ENCODE peak calls at places on chromosomes 7 and 10, in four cellular contexts. I is neural progenitor cell, B is IMR-90, H is fibroblast of lung. Y is an unnamed sample.

GRCh38 chr7:55309040-55309991 is 55.8 kb upstream of the LANCL2 start:
- DNase-seq in I (no peak), H (no peak), B (no peak), Y (no peak)

GRCh38 chr7:14144109-14144508 is 154.6 kb upstream of the ETV1 start:
- DNase-seq in H (no peak), B (no peak), I (no peak), Y (no peak)

GRCh38 chr10:30455816-30456215 is 21.8 kb downstream of the MAP3K8 start:
- DNase-seq in H (no peak), B (no peak), I (no peak), Y (no peak)

GRCh38 chr7:105246195-105247078 is 142.3 kb downstream of the SRPK2 start:
- DNase-seq in H (no peak), B (no peak), I (no peak), Y (no peak)

GRCh38 chr10:18196806-18197550 is 56.8 kb downstream of the CACNB2 start:
- DNase-seq in H (no peak), I (peak), B (peak), Y (no peak)

GRCh38 chr7:197413-198335 is 5.3 kb downstream of the FAM20C start:
- DNase-seq in B (no peak), H (no peak), I (no peak), Y (no peak)

GRCh38 chr7:47254081-47255006 is 327.6 kb downstream of the TNS3 start:
- DNase-seq in I (peak), H (peak), B (peak), Y (peak)

GRCh38 chr10:77799352-77799751 is 127.2 kb downstream of the DLG5 start:
- DNase-seq in B (peak), H (no peak), I (no peak), Y (no peak)

GRCh38 chr10:92239600-92240288 is 51.1 kb downstream of the CPEB3 start:
- DNase-seq in B (peak), I (peak), H (peak), Y (peak)

GRCh38 chr7:34062826-34063225 is 157.5 kb downstream of the BMPER start:
- DNase-seq in H (no peak), I (no peak), B (no peak), Y (no peak)

GRCh38 chr7:116801092-116801710 is 61.2 kb upstream of the CAPZA2 start:
- DNase-seq in I (no peak), B (peak), H (peak), Y (peak)

GRCh38 chr10:84537447-84537931 is 209.1 kb downstream of the CCSER2 start:
- DNase-seq in H (peak), I (peak), B (peak), Y (peak)

GRCh38 chr7:6650086-6650485 is 13.0 kb downstream of the ZNF316 start:
- DNase-seq in B (no peak), I (no peak), H (no peak), Y (no peak)

GRCh38 chr7:36567699-36568436 is 156.4 kb downstream of the AOAH start:
- DNase-seq in B (no peak), I (no peak), H (no peak), Y (no peak)

GRCh38 chr7:113664867-113665266 is 253.9 kb downstream of the PPP1R3A start:
- DNase-seq in B (peak), H (no peak), I (no peak), Y (no peak)

GRCh38 chr10:89706011-89706410 is 4.6 kb downstream of the KIF20B start:
- DNase-seq in H (peak), B (peak), I (no peak), Y (peak)

DNA sequence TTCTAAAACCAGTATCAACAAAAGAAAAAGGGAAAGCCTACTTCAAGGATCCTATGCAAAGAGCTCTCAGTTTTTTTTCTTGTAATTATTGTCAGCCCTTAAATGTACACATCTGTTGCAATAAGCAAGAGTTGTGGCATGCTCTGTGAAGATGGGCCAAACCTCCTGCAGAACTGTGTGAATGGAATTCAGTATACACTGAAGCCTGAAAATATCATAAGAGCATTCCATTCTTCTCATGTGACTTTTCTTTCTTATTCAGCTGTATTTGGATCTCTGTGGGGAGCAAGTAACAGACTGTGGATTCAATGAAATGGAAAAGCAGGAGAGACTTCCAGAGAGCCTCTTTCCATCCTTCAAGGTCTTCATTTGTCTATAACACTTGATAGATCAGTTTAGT is 130.7 kb downstream of the SAMD9 start:
- DNase-seq in H (peak), I (no peak), B (peak), Y (no peak)
- H2AFZ ChIP-seq in H (no peak), I (no peak), B (no peak), Y (no peak)

GRCh38 chr7:80175744-80176143 is 41.1 kb downstream of the GNAI1 start:
- DNase-seq in B (no peak), H (no peak), I (no peak), Y (no peak)

GRCh38 chr7:80170445-80170844 is 35.8 kb downstream of the GNAI1 start:
- DNase-seq in B (no peak), I (no peak), H (no peak), Y (no peak)

DNA sequence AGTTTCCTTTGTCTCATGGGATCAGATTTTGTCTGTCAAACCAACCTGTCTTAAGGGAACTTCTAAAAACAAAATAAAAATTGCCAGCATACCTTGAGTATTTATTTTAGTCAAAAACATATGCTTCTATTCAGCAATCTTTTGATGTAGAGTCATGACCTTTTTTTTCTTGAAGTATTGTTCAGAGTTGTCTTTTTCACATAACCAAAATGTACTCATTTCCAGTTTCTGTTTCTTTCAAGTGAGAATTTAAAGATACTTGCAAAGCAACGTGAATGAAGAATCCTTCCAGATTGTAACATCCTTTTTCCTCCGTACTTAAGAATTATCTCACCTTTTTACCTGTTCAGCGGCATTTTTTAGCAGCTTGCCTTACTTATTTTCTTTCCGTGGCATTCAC is 37.8 kb downstream of the GNAI1 start:
- DNase-seq in I (no peak), H (no peak), B (no peak), Y (no peak)
- H2AFZ ChIP-seq in I (no peak), H (no peak), B (no peak), Y (no peak)

DNA sequence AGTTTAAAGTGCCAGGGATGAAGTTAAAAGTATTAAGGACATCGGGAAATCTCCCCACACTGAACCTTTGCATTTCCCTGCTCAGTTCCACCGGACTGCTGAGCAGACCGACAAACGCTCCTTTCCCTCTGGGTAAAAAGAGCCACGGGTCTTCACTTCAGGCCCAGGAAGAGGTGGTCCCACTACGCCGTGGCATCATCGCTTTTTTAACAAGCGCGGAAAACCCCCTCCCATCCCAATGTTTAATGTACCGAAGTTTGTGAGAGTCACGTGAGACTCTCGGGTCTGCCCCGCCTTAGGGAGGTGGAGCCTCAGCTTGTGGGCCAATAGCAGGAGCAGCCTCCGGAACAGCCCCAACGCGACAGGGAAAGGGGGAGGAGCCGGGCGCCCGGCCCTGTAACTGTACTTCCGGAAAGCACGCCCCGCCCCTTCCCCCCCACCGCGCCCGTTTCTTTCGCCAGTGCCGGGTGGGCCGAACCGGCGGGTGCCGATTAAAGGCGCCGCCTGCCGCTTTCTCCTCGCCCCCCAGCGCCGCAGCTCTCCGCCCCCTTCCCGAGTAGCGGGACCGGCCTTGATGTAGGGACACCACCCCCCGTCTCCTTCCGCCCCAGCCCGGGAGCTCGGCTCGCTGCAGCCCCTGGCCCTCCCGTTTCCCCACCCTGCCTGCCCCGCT is 2.3 kb upstream of the TRIM8 start:
- DNase-seq in I (peak), B (peak), H (peak), Y (peak)
- H2AFZ ChIP-seq in I (peak), B (peak), H (peak), Y (peak)

DNA sequence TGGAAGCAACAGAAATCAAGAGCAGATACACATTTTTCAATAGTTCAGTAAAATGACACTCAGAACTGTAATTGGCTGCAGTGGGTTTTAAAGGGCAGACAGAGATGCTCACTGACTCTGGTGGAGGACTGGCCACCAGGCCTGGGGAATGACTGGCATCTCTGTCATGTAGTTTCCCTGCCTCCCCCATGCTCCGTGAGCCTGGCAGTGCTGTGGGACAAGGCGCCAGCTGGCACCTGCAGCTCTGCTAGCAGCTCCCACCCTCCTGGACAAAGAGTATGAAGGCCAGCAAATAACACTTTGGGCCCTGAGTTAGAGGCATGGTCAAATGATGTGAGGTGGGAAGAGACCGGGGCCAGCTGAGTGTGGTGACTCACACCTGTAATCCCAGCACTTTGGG is 15.0 kb downstream of the TSPAN33 start:
- DNase-seq in H (no peak), I (no peak), B (no peak), Y (no peak)
- H2AFZ ChIP-seq in H (no peak), I (no peak), B (no peak), Y (no peak)

GRCh38 chr7:22799633-22800032 is 23.0 kb downstream of the TOMM7 start:
- DNase-seq in B (peak), H (no peak), I (no peak), Y (no peak)

GRCh38 chr7:22791204-22792158 is 31.2 kb downstream of the TOMM7 start:
- DNase-seq in I (no peak), H (peak), B (peak), Y (no peak)

GRCh38 chr7:22787936-22788335 is 34.7 kb downstream of the TOMM7 start:
- DNase-seq in H (no peak), I (no peak), B (peak), Y (no peak)

DNA sequence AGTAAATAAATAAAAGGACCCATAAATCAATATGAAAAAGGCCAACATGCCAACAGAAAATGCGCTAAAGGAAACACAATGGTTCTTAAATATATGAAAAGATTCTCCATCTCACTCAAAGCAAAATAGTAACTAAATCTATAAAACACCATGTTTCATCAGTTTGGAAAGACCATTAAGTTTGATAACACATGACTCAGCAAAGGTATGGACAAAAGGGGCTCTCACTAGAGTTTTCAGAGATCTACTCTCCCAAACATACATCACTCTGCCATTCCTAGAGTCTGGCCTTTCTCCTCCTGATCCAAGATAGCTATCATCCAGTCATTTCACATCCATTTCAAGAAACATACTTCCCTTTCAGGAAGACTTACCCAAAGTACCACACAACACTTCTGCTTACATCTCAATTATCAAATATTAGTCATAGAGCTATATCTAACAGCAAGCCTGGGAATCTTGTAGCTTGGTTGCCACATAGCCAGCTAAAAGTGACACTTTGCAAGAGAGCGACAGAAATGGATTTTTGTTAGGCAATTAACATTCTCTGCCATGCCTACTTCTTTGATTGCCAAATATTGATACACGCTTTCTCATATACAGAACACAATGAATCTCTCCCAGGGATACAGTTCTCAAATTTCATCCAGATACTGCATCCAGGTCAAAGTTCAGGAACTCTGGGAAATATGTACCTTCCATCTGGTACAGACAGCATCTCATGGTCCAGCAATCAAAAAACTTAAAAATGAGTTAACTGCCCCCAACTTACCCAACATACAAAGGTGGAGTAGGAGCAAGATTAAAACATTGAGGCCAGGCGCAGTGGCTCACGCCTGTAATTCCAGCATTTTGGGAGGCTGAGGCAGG is 28.8 kb downstream of the TOMM7 start:
- DNase-seq in I (no peak), H (no peak), B (peak), Y (no peak)
- H2AFZ ChIP-seq in I (no peak), H (no peak), B (no peak), Y (no peak)

DNA sequence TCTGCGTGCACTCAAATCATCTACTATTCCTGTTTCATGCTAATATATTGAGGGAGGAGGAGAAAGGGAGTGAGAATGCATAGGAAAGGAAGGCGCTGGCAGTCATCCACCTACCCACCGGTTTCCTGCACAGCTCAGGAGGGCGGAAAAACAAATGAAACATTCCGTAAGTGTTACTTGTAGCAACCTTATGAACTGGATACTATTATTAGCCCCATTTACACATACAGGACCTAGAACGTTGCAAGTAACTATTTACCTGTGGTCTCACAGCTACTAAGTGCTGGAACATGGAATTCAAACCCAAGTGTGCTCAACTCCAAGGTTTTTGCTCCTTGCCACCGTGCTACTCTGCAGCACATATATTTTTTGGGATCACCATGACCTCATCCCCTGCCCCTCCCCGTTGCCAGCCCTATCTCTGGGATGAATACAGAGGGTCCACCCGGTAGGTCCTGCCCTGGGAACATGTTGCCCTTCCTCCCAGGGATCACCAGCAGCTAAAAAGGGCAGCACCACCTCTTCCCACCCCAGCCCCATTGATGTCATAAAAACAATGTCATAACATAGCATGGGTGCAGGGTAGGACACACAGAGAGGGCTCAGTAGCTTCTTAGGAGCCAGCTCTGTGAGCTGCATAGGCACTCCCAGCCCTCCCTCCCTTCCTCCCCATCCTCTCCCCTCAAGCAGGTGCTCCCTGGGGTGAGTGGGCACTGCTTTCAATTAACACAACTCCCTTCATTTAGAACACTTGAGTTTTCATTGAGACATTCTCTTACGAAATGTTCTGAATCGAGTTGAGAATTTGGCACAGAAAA is 16.9 kb downstream of the GFRA1 start:
- DNase-seq in B (no peak), H (no peak), I (no peak), Y (no peak)
- H2AFZ ChIP-seq in B (no peak), H (no peak), I (no peak), Y (no peak)

GRCh38 chr10:49707585-49707984 is 28.1 kb downstream of the C10orf53 start:
- DNase-seq in H (no peak), I (no peak), B (no peak), Y (no peak)

GRCh38 chr10:49713266-49713665 is 33.8 kb downstream of the C10orf53 start:
- DNase-seq in I (no peak), B (no peak), H (no peak), Y (no peak)

GRCh38 chr10:49709934-49710333 is 30.5 kb downstream of the C10orf53 start:
- DNase-seq in H (no peak), I (no peak), B (no peak), Y (no peak)

DNA sequence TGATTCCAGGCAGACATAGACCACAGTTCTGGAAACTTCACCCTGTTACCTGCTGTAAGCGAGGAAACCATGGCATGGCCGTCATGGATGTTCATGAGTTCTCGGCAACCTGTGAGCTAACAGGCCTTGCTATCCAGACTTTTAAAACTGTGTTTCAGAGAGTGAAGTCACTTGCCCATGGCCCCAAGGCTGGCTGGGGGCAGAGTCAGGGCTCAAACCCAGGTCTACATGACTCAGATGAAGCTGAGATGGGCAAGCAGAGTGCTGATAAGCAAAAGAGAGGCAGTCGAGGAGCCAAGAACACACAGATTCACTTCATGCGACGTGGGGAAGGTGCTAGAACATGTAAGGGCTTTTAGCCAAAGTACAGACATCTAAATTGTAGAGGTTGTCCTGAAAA is 31.5 kb downstream of the C10orf53 start:
- DNase-seq in H (no peak), I (no peak), B (no peak), Y (no peak)
- H2AFZ ChIP-seq in H (no peak), I (no peak), B (no peak), Y (no peak)